ENCODE peak calls at places on chromosomes 13 and 19, in six cellular contexts. One of them, this sample, is unnamed. For H3K36me3, the result is how much of the 10 kb centered on the place peaks cover.

GRCh38 chr19:41218249-41218614 is 791 bp upstream of the AXL start:
- DNase-seq in bronchial epithelial cell: no peak
- DNase-seq in pancreas: no peak
- DNase-seq in DND-41: no peak
- DNase-seq in IMR-90: no peak
- DNase-seq in neural progenitor cell: no peak
- DNase-seq in this sample: no peak

GRCh38 chr19:13022111-13022858 is 27.0 kb downstream of the NFIX start:
- DNase-seq in DND-41: no peak
- DNase-seq in bronchial epithelial cell: no peak
- DNase-seq in neural progenitor cell: no peak
- DNase-seq in pancreas: no peak
- DNase-seq in IMR-90: peak
- DNase-seq in this sample: peak

GRCh38 chr13:41418027-41418426 is 39.3 kb upstream of the RGCC start:
- DNase-seq in pancreas: no peak
- DNase-seq in DND-41: no peak
- DNase-seq in bronchial epithelial cell: peak
- DNase-seq in IMR-90: peak
- DNase-seq in neural progenitor cell: no peak
- DNase-seq in this sample: peak

GRCh38 chr19:9847087-9847671 is 12.1 kb downstream of the PIN1 start:
- DNase-seq in pancreas: no peak
- DNase-seq in DND-41: peak
- DNase-seq in bronchial epithelial cell: peak
- DNase-seq in IMR-90: peak
- DNase-seq in neural progenitor cell: peak
- DNase-seq in this sample: peak

GRCh38 chr19:48991823-48992570 is 1.1 kb downstream of the GYS1 start:
- DNase-seq in neural progenitor cell: peak
- DNase-seq in IMR-90: peak
- DNase-seq in bronchial epithelial cell: peak
- DNase-seq in pancreas: no peak
- DNase-seq in DND-41: peak
- DNase-seq in this sample: peak

GRCh38 chr13:54226866-54227265 is 1198.3 kb downstream of the OLFM4 start:
- DNase-seq in DND-41: no peak
- DNase-seq in neural progenitor cell: no peak
- DNase-seq in bronchial epithelial cell: no peak
- DNase-seq in IMR-90: no peak
- DNase-seq in pancreas: no peak
- DNase-seq in this sample: no peak

GRCh38 chr19:51431124-51431523 is 13.7 kb upstream of the SIGLEC10 start:
- DNase-seq in neural progenitor cell: no peak
- DNase-seq in bronchial epithelial cell: no peak
- DNase-seq in pancreas: no peak
- DNase-seq in IMR-90: no peak
- DNase-seq in DND-41: no peak
- DNase-seq in this sample: no peak

GRCh38 chr13:42478531-42479156 is 95.3 kb upstream of the TNFSF11 start:
- DNase-seq in bronchial epithelial cell: peak
- DNase-seq in DND-41: no peak
- DNase-seq in neural progenitor cell: peak
- DNase-seq in IMR-90: peak
- DNase-seq in pancreas: no peak
- DNase-seq in this sample: peak

GRCh38 chr19:325937-326565 is 18.5 kb downstream of the MIER2 start:
- DNase-seq in bronchial epithelial cell: no peak
- DNase-seq in pancreas: no peak
- DNase-seq in neural progenitor cell: no peak
- DNase-seq in IMR-90: no peak
- DNase-seq in DND-41: no peak
- DNase-seq in this sample: no peak

GRCh38 chr13:18944501-18945068 is 237.0 kb downstream of the TUBA3C start:
- DNase-seq in bronchial epithelial cell: no peak
- DNase-seq in IMR-90: no peak
- DNase-seq in DND-41: no peak
- DNase-seq in neural progenitor cell: no peak
- DNase-seq in pancreas: no peak
- DNase-seq in this sample: no peak

GRCh38 chr19:39827216-39827615 is 6.7 kb downstream of the DYRK1B start:
- DNase-seq in DND-41: no peak
- DNase-seq in pancreas: no peak
- DNase-seq in bronchial epithelial cell: no peak
- DNase-seq in neural progenitor cell: no peak
- DNase-seq in IMR-90: no peak
- DNase-seq in this sample: no peak

GRCh38 chr13:44004881-44005280 is 125.2 kb downstream of the LACC1 start:
- DNase-seq in DND-41: no peak
- DNase-seq in IMR-90: peak
- DNase-seq in neural progenitor cell: no peak
- DNase-seq in pancreas: no peak
- DNase-seq in bronchial epithelial cell: peak
- DNase-seq in this sample: peak

GRCh38 chr19:1151917-1152601 is 22.0 kb downstream of the SBNO2 start:
- DNase-seq in DND-41: no peak
- DNase-seq in neural progenitor cell: no peak
- DNase-seq in IMR-90: no peak
- DNase-seq in pancreas: no peak
- DNase-seq in bronchial epithelial cell: no peak
- DNase-seq in this sample: no peak

GRCh38 chr19:1284293-1284978 is 1.2 kb upstream of the EFNA2 start:
- DNase-seq in DND-41: no peak
- DNase-seq in pancreas: no peak
- DNase-seq in neural progenitor cell: no peak
- DNase-seq in bronchial epithelial cell: no peak
- DNase-seq in IMR-90: no peak
- DNase-seq in this sample: no peak

GRCh38 chr13:39385621-39386231 is 217.3 kb downstream of the LHFPL6 start:
- DNase-seq in DND-41: no peak
- DNase-seq in bronchial epithelial cell: no peak
- DNase-seq in IMR-90: peak
- DNase-seq in neural progenitor cell: peak
- DNase-seq in pancreas: no peak
- DNase-seq in this sample: peak

GRCh38 chr19:2043864-2044708 is 7.0 kb downstream of the MKNK2 start:
- DNase-seq in pancreas: peak
- DNase-seq in bronchial epithelial cell: no peak
- DNase-seq in neural progenitor cell: peak
- DNase-seq in IMR-90: no peak
- DNase-seq in DND-41: no peak
- DNase-seq in this sample: no peak

GRCh38 chr13:45362939-45363338 is 22.0 kb upstream of the TPT1 start:
- DNase-seq in bronchial epithelial cell: no peak
- DNase-seq in neural progenitor cell: peak
- DNase-seq in pancreas: no peak
- DNase-seq in IMR-90: no peak
- DNase-seq in DND-41: no peak
- DNase-seq in this sample: no peak

GRCh38 chr19:15108145-15108844 is 1.1 kb downstream of the SYDE1 start:
- DNase-seq in DND-41: no peak
- DNase-seq in neural progenitor cell: peak
- DNase-seq in IMR-90: no peak
- DNase-seq in bronchial epithelial cell: no peak
- DNase-seq in pancreas: no peak
- DNase-seq in this sample: no peak

GRCh38 chr19:15111758-15112157 is 4.6 kb downstream of the SYDE1 start:
- DNase-seq in bronchial epithelial cell: no peak
- DNase-seq in pancreas: no peak
- DNase-seq in neural progenitor cell: no peak
- DNase-seq in DND-41: no peak
- DNase-seq in IMR-90: no peak
- DNase-seq in this sample: no peak

GRCh38 chr19:15110418-15110815 is 3.2 kb downstream of the SYDE1 start:
- DNase-seq in DND-41: no peak
- DNase-seq in IMR-90: no peak
- DNase-seq in bronchial epithelial cell: no peak
- DNase-seq in pancreas: no peak
- DNase-seq in neural progenitor cell: no peak
- DNase-seq in this sample: no peak

GRCh38 chr19:15108845-15109767 is 1.9 kb downstream of the SYDE1 start:
- DNase-seq in bronchial epithelial cell: no peak
- DNase-seq in pancreas: no peak
- DNase-seq in IMR-90: no peak
- DNase-seq in neural progenitor cell: no peak
- DNase-seq in DND-41: no peak
- DNase-seq in this sample: no peak

DNA sequence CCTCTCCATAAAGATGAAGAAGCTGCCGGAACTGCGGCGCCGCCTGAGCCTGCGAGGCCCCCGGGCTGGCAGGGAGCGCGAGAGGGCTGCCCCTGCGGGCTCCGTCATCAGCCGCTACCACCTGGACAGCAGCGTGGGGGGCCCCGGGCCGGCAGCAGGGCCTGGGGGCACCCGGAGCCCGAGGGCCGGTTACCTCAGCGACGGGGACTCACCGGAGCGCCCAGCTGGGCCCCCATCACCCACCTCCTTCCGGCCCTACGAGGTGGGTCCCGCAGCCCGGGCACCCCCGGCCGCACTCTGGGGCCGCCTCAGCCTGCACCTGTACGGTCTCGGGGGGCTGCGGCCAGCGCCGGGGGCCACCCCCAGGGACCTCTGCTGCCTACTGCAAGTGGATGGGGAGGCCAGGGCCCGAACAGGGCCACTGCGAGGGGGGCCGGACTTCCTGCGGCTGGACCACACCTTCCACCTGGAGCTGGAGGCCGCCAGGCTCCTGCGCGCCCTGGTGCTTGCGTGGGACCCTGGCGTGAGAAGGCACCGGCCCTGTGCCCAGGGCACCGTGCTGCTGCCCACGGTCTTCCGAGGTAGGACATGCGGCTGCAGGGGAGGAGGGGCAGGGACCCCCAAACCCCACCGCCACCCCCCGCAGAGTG is 2.7 kb downstream of the SYDE1 start:
- DNase-seq in IMR-90: no peak
- DNase-seq in DND-41: no peak
- DNase-seq in neural progenitor cell: no peak
- DNase-seq in bronchial epithelial cell: no peak
- DNase-seq in pancreas: no peak
- DNase-seq in this sample: no peak
- H3K36me3 ChIP-seq in IMR-90: half or more
- H3K36me3 ChIP-seq in DND-41: under half
- H3K36me3 ChIP-seq in neural progenitor cell: under half
- H3K36me3 ChIP-seq in bronchial epithelial cell: under half
- H3K36me3 ChIP-seq in pancreas: under half
- H3K36me3 ChIP-seq in this sample: under half

DNA sequence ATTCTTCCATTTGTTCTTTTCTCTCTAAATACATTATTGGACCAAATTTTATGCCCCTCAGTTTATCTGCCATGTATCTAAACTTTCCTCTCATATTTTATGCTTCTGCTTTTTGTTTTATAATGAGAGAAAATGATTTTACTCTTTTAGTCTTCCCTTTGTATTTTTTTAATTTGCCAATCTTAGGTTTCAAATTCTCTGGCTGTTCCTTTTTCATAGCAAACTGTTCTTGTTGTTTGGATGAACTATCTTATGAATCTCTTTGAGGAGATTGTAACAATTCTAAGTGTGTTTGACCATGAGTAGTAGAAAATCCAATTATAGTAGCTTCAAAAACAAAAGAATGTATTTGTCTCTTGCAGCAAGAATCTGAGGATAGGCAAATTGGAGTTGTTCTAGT is 290.5 kb downstream of the NDFIP2 start:
- DNase-seq in IMR-90: no peak
- DNase-seq in pancreas: no peak
- DNase-seq in neural progenitor cell: no peak
- DNase-seq in DND-41: no peak
- DNase-seq in bronchial epithelial cell: no peak
- DNase-seq in this sample: no peak
- H3K36me3 ChIP-seq in IMR-90: under half
- H3K36me3 ChIP-seq in pancreas: under half
- H3K36me3 ChIP-seq in neural progenitor cell: under half
- H3K36me3 ChIP-seq in DND-41: under half
- H3K36me3 ChIP-seq in bronchial epithelial cell: under half
- H3K36me3 ChIP-seq in this sample: under half

DNA sequence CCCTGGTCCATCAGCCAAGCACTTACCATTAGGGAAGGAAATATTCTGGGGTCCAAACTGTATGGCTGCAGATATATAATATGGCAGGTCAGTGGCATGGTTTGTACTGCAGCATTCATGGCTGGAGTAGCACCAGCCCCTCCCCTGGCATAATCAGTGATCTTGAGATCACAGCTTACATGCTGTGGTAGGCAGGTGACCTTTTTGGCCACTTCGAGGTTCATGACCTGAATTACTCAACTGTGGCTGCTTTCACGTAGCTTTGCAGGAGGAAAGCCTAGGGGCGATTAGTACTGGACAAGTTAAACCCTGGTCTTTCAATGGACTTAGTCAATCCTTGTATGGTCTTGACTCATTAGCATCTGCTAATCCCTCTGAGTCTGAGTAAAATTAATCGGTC is 169.8 kb downstream of the SPRY2 start:
- DNase-seq in neural progenitor cell: no peak
- DNase-seq in DND-41: no peak
- DNase-seq in IMR-90: no peak
- DNase-seq in bronchial epithelial cell: no peak
- DNase-seq in pancreas: no peak
- DNase-seq in this sample: no peak
- H3K36me3 ChIP-seq in neural progenitor cell: under half
- H3K36me3 ChIP-seq in DND-41: under half
- H3K36me3 ChIP-seq in IMR-90: under half
- H3K36me3 ChIP-seq in bronchial epithelial cell: under half
- H3K36me3 ChIP-seq in pancreas: under half
- H3K36me3 ChIP-seq in this sample: under half

GRCh38 chr19:5623397-5624153 is 692 bp downstream of the SAFB start:
- DNase-seq in neural progenitor cell: peak
- DNase-seq in DND-41: no peak
- DNase-seq in bronchial epithelial cell: no peak
- DNase-seq in IMR-90: no peak
- DNase-seq in pancreas: no peak
- DNase-seq in this sample: no peak

GRCh38 chr19:5622465-5623396 is at the start of the genes SAFB and SAFB2:
- DNase-seq in DND-41: peak
- DNase-seq in neural progenitor cell: peak
- DNase-seq in pancreas: peak
- DNase-seq in bronchial epithelial cell: peak
- DNase-seq in IMR-90: peak
- DNase-seq in this sample: peak

GRCh38 chr19:5624741-5625140 is 1.9 kb downstream of the SAFB start:
- DNase-seq in neural progenitor cell: peak
- DNase-seq in pancreas: no peak
- DNase-seq in bronchial epithelial cell: no peak
- DNase-seq in DND-41: no peak
- DNase-seq in IMR-90: no peak
- DNase-seq in this sample: no peak

GRCh38 chr19:5625641-5626040 is 2.8 kb downstream of the SAFB start:
- DNase-seq in IMR-90: no peak
- DNase-seq in bronchial epithelial cell: no peak
- DNase-seq in pancreas: no peak
- DNase-seq in neural progenitor cell: no peak
- DNase-seq in DND-41: no peak
- DNase-seq in this sample: no peak

DNA sequence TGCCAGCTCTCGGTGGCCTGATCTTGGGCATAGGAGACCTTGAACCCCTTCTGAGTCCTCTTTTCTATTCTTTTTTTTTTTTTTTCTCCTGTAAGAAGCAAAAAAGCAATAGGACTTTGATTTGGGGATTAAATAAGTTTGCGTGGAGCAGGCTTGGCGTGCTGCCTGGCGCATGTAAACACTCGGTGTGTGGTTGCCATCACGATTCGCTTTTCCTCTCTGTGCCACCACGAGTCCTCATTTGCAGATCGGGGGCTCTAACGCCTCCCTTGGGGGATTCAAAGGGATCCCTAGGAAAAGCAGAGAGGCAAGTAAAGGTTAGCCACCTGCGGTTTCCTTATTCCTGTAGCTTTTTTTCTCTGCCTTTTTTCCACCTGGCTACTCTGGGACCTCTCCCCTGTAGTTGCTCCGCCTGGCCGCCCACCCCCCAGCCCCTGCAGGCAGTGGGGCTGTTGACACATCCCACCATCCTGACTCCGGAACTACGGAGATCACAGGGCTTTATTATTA is 1.3 kb downstream of the SAFB start:
- DNase-seq in IMR-90: peak
- DNase-seq in pancreas: peak
- DNase-seq in neural progenitor cell: peak
- DNase-seq in DND-41: peak
- DNase-seq in bronchial epithelial cell: peak
- DNase-seq in this sample: peak
- H3K36me3 ChIP-seq in IMR-90: under half
- H3K36me3 ChIP-seq in pancreas: under half
- H3K36me3 ChIP-seq in neural progenitor cell: under half
- H3K36me3 ChIP-seq in DND-41: half or more
- H3K36me3 ChIP-seq in bronchial epithelial cell: under half
- H3K36me3 ChIP-seq in this sample: under half

This sample was measured in brain microvascular endothelial cell.